ENCODE peak calls at places on chromosomes 1 and 21, in five cellular contexts. Y, G, V, X and B are unnamed samples. For H3K4me1, the result is how much of the 10 kb centered on the place peaks cover.

GRCh38 chr1:104125226-104125625 is 375.5 kb downstream of the AMY1C start:
- DNase-seq in X (no peak), G (no peak), Y (no peak), V (no peak), B (no peak)

GRCh38 chr1:234971586-234972297 is 156.9 kb downstream of the TOMM20 start:
- DNase-seq in G (no peak), V (no peak), Y (no peak), X (no peak), B (no peak)

GRCh38 chr1:30316056-30316455 is 407.3 kb downstream of the MATN1 start:
- DNase-seq in X (no peak), G (no peak), Y (no peak), V (no peak), B (no peak)

GRCh38 chr1:154497026-154497806 is 4.8 kb upstream of the TDRD10 start:
- DNase-seq in X (no peak), Y (no peak), V (no peak), G (no peak), B (no peak)

GRCh38 chr1:227891955-227892871 is 55.5 kb downstream of the WNT9A start:
- DNase-seq in X (peak), V (no peak), G (no peak), Y (no peak), B (no peak)

GRCh38 chr1:42971848-42972291 is 13.2 kb upstream of the SLC2A1 start:
- DNase-seq in X (no peak), V (no peak), Y (peak), G (no peak), B (no peak)

GRCh38 chr21:31903896-31904295 is 31.1 kb downstream of the HUNK start:
- DNase-seq in G (no peak), Y (no peak), V (no peak), X (no peak), B (no peak)

GRCh38 chr21:41500931-41501381 is 7.0 kb downstream of the TMPRSS2 start:
- DNase-seq in V (no peak), G (no peak), Y (no peak), X (no peak), B (peak)

GRCh38 chr1:200029035-200029623 is 1.6 kb downstream of the NR5A2 start:
- DNase-seq in X (no peak), V (no peak), Y (peak), G (peak), B (peak)

GRCh38 chr1:22330763-22331119 is 120.9 kb upstream of the ZBTB40 start:
- DNase-seq in Y (no peak), G (no peak), X (no peak), V (no peak), B (no peak)

GRCh38 chr1:156661932-156662587 is 15.1 kb downstream of the NES start:
- DNase-seq in V (no peak), X (no peak), G (no peak), Y (peak), B (no peak)

GRCh38 chr1:31669786-31670582 is 25.3 kb upstream of the PEF1 start:
- DNase-seq in V (peak), X (peak), Y (peak), G (peak), B (peak)

GRCh38 chr1:202871367-202871766 is 17.6 kb downstream of the RABIF start:
- DNase-seq in V (no peak), Y (no peak), X (no peak), G (no peak), B (peak)

GRCh38 chr21:33080776-33081175 is 10.8 kb downstream of the OLIG1 start:
- DNase-seq in Y (no peak), V (no peak), X (no peak), G (no peak), B (no peak)

GRCh38 chr1:155174334-155175280 is 958 bp downstream of the TRIM46 start:
- DNase-seq in X (peak), G (peak), Y (peak), V (peak), B (no peak)

GRCh38 chr1:156104861-156105546 is 9.5 kb upstream of the LMNA start:
- DNase-seq in V (no peak), G (no peak), Y (peak), X (peak), B (no peak)

GRCh38 chr21:46173573-46173972 is 10.7 kb downstream of the SPATC1L start:
- DNase-seq in G (peak), Y (no peak), X (peak), V (no peak), B (no peak)

GRCh38 chr1:65440915-65441314 is 20.4 kb downstream of the LEPR start:
- DNase-seq in V (no peak), G (no peak), Y (no peak), X (no peak), B (no peak)

GRCh38 chr1:28965271-28965870 is 51.0 kb downstream of the EPB41 start:
- DNase-seq in V (no peak), X (no peak), G (no peak), Y (no peak), B (no peak)

GRCh38 chr1:4741876-4742423 is 87.5 kb downstream of the AJAP1 start:
- DNase-seq in X (no peak), G (no peak), V (no peak), Y (no peak), B (no peak)

GRCh38 chr1:99469641-99470040 is 176.3 kb upstream of the PALMD start:
- DNase-seq in X (no peak), Y (peak), V (no peak), G (no peak), B (no peak)

GRCh38 chr1:159756397-159756796 is 24.4 kb upstream of the DUSP23 start:
- DNase-seq in G (peak), V (no peak), Y (no peak), X (no peak), B (no peak)

GRCh38 chr1:157880621-157881020 is 39.0 kb upstream of the CD5L start:
- DNase-seq in G (no peak), Y (no peak), V (no peak), X (no peak), B (no peak)

GRCh38 chr1:185741551-185741950 is 7.4 kb downstream of the HMCN1 start:
- DNase-seq in Y (peak), G (no peak), V (no peak), X (no peak), B (no peak)

DNA sequence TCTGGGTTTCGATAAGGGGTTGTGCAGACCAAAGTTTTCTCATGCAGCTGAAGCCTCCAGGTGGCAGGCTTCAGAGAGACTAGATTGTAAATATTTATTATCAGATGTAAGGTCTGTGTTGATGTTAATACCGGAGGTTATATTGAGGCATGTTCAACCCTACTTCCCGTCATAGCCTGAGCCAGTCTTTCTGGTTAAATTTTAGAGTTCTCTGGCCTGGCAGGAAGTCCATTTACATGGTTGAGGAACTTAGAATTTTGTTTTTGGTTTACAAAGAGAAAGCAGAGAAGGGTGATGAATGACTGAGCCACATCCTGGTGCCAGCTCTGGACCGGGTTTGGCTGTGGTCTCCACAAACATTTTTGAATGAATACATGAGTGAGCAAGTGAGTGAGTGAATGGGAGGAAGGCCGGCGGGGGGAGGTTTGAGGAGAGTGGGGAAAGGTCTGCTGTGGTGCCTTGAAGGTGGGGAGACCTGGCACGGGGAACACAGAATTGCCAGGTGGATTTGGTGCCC is 218.5 kb downstream of the DISC1 start:
- DNase-seq in V (no peak), G (peak), Y (peak), X (no peak), B (no peak)
- H3K27ac ChIP-seq in V (no peak), G (peak), Y (peak), X (no peak), B (no peak)

GRCh38 chr1:226646870-226647449 is 92.1 kb downstream of the ITPKB start:
- DNase-seq in G (peak), X (no peak), V (no peak), Y (no peak), B (no peak)
- H3K4me1 ChIP-seq in G (under half), X (under half), V (half or more), Y (under half), B (under half)

GRCh38 chr1:113859478-113860175 is 11.9 kb downstream of the PTPN22 start:
- DNase-seq in V (no peak), G (no peak), X (no peak), Y (no peak), B (no peak)
- H3K4me3 ChIP-seq in V (no peak), G (no peak), X (no peak), Y (no peak), B (no peak)

DNA sequence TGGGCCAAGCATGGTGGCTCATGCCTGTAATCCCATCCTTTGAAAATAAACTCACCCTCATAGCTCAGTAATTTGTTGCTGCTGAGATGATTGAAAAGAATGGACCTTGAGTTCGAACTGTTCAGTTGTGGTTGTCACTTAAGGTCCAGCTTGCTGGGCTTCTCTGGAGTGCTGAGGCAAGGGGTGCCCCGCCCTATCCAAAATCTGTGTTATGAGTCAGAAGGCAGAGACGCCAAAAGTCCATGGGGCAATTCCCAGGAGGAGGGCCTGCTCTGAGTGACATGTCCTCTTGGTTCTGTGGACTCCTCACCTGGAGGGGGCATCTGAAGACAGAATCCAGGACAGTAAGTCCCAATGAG is 64.9 kb downstream of the MYOM3 start:
- DNase-seq in X (no peak), G (peak), V (no peak), Y (peak), B (no peak)
- H3K27ac ChIP-seq in X (no peak), G (peak), V (no peak), Y (no peak), B (no peak)

GRCh38 chr1:88145752-88146151 is 538.3 kb upstream of the PKN2 start:
- DNase-seq in Y (peak), V (no peak), X (no peak), G (no peak), B (no peak)
- H3K4me1 ChIP-seq in Y (under half), V (under half), X (under half), G (under half), B (under half)

GRCh38 chr1:15627343-15627988 is 10.2 kb downstream of the DDI2 start:
- DNase-seq in V (no peak), Y (peak), G (no peak), X (no peak), B (no peak)
- H3K4me3 ChIP-seq in V (no peak), Y (no peak), G (no peak), X (no peak), B (no peak)